ENCODE peak calls at places on chromosome 2, in seven cellular contexts. S is GM12864, I is HCT116, R is cardiac fibroblast, Y is lower leg skin, W is kidney, C is lung. V is an unnamed sample.

GRCh38 chr2:61510674-61511671 is 27.2 kb downstream of the XPO1 start:
- DNase-seq in S (no peak), I (no peak), R (peak; percentile 13), Y (no peak), W (no peak), C (no peak), V (no peak)

GRCh38 chr2:56410140-56410539 is 226.3 kb downstream of the CCDC85A start:
- DNase-seq in S (no peak), I (no peak), R (no peak), Y (no peak), W (no peak), C (no peak), V (no peak)

GRCh38 chr2:148932536-148932935 is 57.5 kb downstream of the KIF5C start:
- DNase-seq in S (no peak), I (no peak), R (no peak), Y (no peak), W (no peak), C (no peak), V (no peak)

GRCh38 chr2:3626118-3626816 is 31.4 kb downstream of the COLEC11 start:
- DNase-seq in S (no peak), I (no peak), R (peak; percentile 84), Y (no peak), W (peak; percentile 52), C (no peak), V (no peak)

GRCh38 chr2:47227532-47228166 is 72.5 kb upstream of the STPG4 start:
- DNase-seq in S (no peak), I (no peak), R (no peak), Y (no peak), W (no peak), C (no peak), V (no peak)

GRCh38 chr2:223995569-223995968 is 38.3 kb downstream of the MRPL44 start:
- DNase-seq in S (no peak), I (peak; percentile 56), R (peak; percentile 49), Y (no peak), W (no peak), C (no peak), V (no peak)

GRCh38 chr2:105712166-105712915 is 32.4 kb upstream of the NCK2 start:
- DNase-seq in S (no peak), I (no peak), R (peak; percentile 37), Y (no peak), W (no peak), C (no peak), V (no peak)

GRCh38 chr2:127165539-127165935 is 54.6 kb downstream of the CYP27C1 start:
- DNase-seq in S (no peak), I (no peak), R (no peak), Y (no peak), W (no peak), C (no peak), V (no peak)

GRCh38 chr2:8403871-8404270 is 278.0 kb upstream of the ID2 start:
- DNase-seq in S (no peak), I (no peak), R (no peak), Y (no peak), W (no peak), C (no peak), V (no peak)

GRCh38 chr2:216695401-216695821 is at the start of gene IGFBP5:
- DNase-seq in S (no peak), I (no peak), R (peak; percentile 92), Y (peak; percentile 76), W (peak; percentile 95), C (peak; percentile 76), V (no peak)

GRCh38 chr2:121408641-121409040 is 122.0 kb upstream of the RNU4ATAC start:
- DNase-seq in S (no peak), I (no peak), R (no peak), Y (no peak), W (no peak), C (no peak), V (no peak)

GRCh38 chr2:200800458-200800857 is 11.3 kb upstream of the BZW1 start:
- DNase-seq in S (no peak), I (no peak), R (no peak), Y (no peak), W (no peak), C (no peak), V (no peak)

GRCh38 chr2:89842180-89842908 is 1150.9 kb downstream of the RPIA start:
- DNase-seq in S (no peak), I (no peak), R (no peak), Y (no peak), W (peak; percentile 40), C (no peak), V (no peak)

DNA sequence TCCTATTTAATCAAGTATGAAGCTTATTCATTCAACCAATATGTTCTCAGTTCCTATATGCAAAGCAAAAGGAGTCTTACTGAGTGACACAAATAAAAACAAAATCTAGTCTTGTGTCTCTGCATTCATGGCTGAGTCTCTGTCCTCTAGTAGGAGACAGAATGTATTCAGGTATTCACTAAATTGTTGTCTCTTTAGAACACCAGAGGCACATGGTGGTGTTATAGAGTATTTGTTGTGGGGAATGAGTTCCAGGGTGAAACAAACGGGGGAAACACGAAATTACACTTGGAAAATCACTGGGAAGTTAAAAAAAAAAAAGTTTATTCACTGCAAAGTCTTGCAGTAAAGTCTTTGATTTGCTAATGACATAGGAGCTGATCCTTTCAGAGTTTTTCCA is 131.7 kb upstream of the FSHR start:
- DNase-seq in S (no peak), I (no peak), R (no peak), Y (no peak), W (no peak), C (no peak), V (no peak)
- TF ChIP-seq CTCF in S (no peak), I (no peak), R (no peak), Y (no peak), W (no peak), C (no peak), V (no peak)

GRCh38 chr2:217956895-217957457 is 45.8 kb downstream of the TNS1 start:
- DNase-seq in S (no peak), I (no peak), R (no peak), Y (no peak), W (peak; percentile 84), C (no peak), V (no peak)
- H3K4me3 ChIP-seq in S (no peak overlapping the region), I (no peak overlapping the region), R (no peak overlapping the region), Y (no peak overlapping the region), W (no peak overlapping the region), C (no peak overlapping the region), V (no peak overlapping the region)

GRCh38 chr2:207142461-207142860 is 23.3 kb downstream of the KLF7 start:
- DNase-seq in S (no peak), I (no peak), R (peak; percentile 48), Y (no peak), W (no peak), C (no peak), V (peak; percentile 33)
- TF ChIP-seq CTCF in S (no peak), I (no peak), R (no peak), Y (no peak), W (no peak), C (no peak), V (peak; percentile 12)

DNA sequence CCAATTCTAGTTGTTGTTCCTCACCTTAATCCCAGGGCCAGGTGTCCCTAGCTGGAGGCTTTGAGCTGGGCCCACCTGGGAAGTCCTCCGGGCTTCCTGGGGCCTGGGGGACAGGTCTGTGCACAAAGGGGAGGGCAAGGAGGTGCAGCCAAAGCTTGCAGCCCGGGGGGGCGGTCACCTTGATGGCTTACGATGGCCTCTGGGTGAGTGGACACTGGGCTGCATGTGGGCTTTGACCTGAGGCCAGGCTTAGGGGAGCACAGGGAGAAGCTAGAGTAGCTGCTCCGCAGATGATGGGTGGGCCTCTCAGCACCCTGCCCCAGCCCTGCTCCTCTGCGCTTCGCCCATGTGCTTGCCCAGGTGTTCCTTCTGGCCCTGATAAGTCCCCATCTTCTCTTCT is 41.8 kb upstream of the HAAO start:
- DNase-seq in S (no peak), I (no peak), R (no peak), Y (no peak), W (no peak), C (no peak), V (no peak)
- H3K4me3 ChIP-seq in S (no peak overlapping the region), I (no peak overlapping the region), R (no peak overlapping the region), Y (no peak overlapping the region), W (no peak overlapping the region), C (no peak overlapping the region), V (no peak overlapping the region)

GRCh38 chr2:233352141-233352842 is 2.0 kb upstream of the DGKD start:
- DNase-seq in S (no peak), I (no peak), R (no peak), Y (no peak), W (no peak), C (no peak), V (no peak)

GRCh38 chr2:233349005-233349998 is 5.0 kb upstream of the DGKD start:
- DNase-seq in S (peak; percentile 58), I (no peak), R (peak; percentile 31), Y (peak; percentile 38), W (peak; percentile 81), C (no peak), V (peak; percentile 84)

GRCh38 chr2:233353101-233353768 is 1.1 kb upstream of the DGKD start:
- DNase-seq in S (no peak), I (no peak), R (no peak), Y (no peak), W (no peak), C (no peak), V (no peak)

GRCh38 chr2:233351423-233351822 is 2.9 kb upstream of the DGKD start:
- DNase-seq in S (no peak), I (peak; percentile 18), R (no peak), Y (no peak), W (no peak), C (no peak), V (no peak)

DNA sequence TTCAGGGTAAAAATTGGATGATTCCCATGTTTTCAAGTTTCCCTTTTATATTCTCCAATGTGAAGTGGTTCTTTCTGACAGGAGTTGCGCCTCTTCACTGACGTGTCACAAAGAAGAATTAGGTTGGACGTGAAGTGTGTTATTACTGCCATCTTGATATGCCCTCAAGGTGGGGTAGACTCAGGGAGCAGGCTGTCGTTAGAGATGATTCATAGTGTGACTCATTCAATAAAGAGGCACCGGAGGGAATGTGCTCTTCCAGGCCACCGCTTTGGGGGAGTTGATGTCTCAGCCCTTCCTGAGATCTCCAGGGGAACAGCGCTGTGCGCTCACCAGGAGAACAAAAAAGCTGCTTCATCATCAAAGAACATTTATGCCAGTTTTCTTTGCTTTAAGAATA is 3.6 kb upstream of the DGKD start:
- DNase-seq in S (no peak), I (peak; percentile 92), R (peak; percentile 71), Y (no peak), W (no peak), C (no peak), V (no peak)
- TF ChIP-seq CTCF in S (no peak), I (no peak), R (peak; percentile 25), Y (no peak), W (no peak), C (no peak), V (no peak)

GRCh38 chr2:237514474-237515130 is 27.6 kb downstream of the MLPH start:
- DNase-seq in S (no peak), I (no peak), R (no peak), Y (no peak), W (no peak), C (no peak), V (no peak)

GRCh38 chr2:237512774-237513466 is 25.9 kb downstream of the MLPH start:
- DNase-seq in S (peak; percentile 47), I (peak; percentile 76), R (peak; percentile 90), Y (peak; percentile 84), W (peak; percentile 94), C (peak; percentile 86), V (peak; percentile 90)

GRCh38 chr2:237515166-237515565 is 28.1 kb downstream of the MLPH start:
- DNase-seq in S (no peak), I (no peak), R (no peak), Y (no peak), W (no peak), C (no peak), V (no peak)

GRCh38 chr2:237511885-237512405 is 24.9 kb downstream of the MLPH start:
- DNase-seq in S (no peak), I (no peak), R (no peak), Y (no peak), W (no peak), C (no peak), V (no peak)

GRCh38 chr2:237513693-237514092 is 26.6 kb downstream of the MLPH start:
- DNase-seq in S (no peak), I (no peak), R (no peak), Y (no peak), W (no peak), C (no peak), V (no peak)
- H3K4me3 ChIP-seq in S (no peak overlapping the region), I (no peak overlapping the region), R (no peak overlapping the region), Y (no peak overlapping the region), W (no peak overlapping the region), C (no peak overlapping the region), V (no peak overlapping the region)